ENCODE peak calls at places on chromosomes 4 and X, in eight cellular contexts. One of them, this sample, is unnamed.

GRCh38 chr4:56637791-56638190 is 43.3 kb downstream of the HOPX start:
- DNase-seq in BJ: no peak
- DNase-seq in LNCaP clone FGC: peak
- DNase-seq in cardiac muscle cell: no peak
- DNase-seq in tibial artery: no peak
- DNase-seq in fibroblast of pulmonary artery: no peak
- DNase-seq in kidney epithelial cell: no peak
- DNase-seq in PC-9: no peak
- DNase-seq in this sample: no peak

GRCh38 chr4:166957451-166957850 is 276.8 kb downstream of the SPOCK3 start:
- DNase-seq in BJ: no peak
- DNase-seq in LNCaP clone FGC: no peak
- DNase-seq in cardiac muscle cell: no peak
- DNase-seq in tibial artery: no peak
- DNase-seq in fibroblast of pulmonary artery: no peak
- DNase-seq in kidney epithelial cell: no peak
- DNase-seq in PC-9: no peak
- DNase-seq in this sample: no peak

GRCh38 chr4:15935504-15936392 is 2.8 kb downstream of the FGFBP1 start:
- DNase-seq in BJ: no peak
- DNase-seq in LNCaP clone FGC: no peak
- DNase-seq in cardiac muscle cell: peak
- DNase-seq in tibial artery: no peak
- DNase-seq in fibroblast of pulmonary artery: no peak
- DNase-seq in kidney epithelial cell: no peak
- DNase-seq in PC-9: no peak
- DNase-seq in this sample: no peak

GRCh38 chr4:110049951-110050925 is 137.6 kb downstream of the EGF start:
- DNase-seq in BJ: no peak
- DNase-seq in LNCaP clone FGC: no peak
- DNase-seq in cardiac muscle cell: peak
- DNase-seq in tibial artery: peak
- DNase-seq in fibroblast of pulmonary artery: peak
- DNase-seq in kidney epithelial cell: no peak
- DNase-seq in PC-9: peak
- DNase-seq in this sample: peak

GRCh38 chr4:75605928-75606327 is 24.4 kb downstream of the CDKL2 start:
- DNase-seq in BJ: no peak
- DNase-seq in LNCaP clone FGC: no peak
- DNase-seq in cardiac muscle cell: no peak
- DNase-seq in tibial artery: no peak
- DNase-seq in fibroblast of pulmonary artery: no peak
- DNase-seq in kidney epithelial cell: no peak
- DNase-seq in PC-9: no peak
- DNase-seq in this sample: no peak

GRCh38 chr4:87045659-87046058 is 110.8 kb downstream of the AFF1 start:
- DNase-seq in BJ: no peak
- DNase-seq in LNCaP clone FGC: no peak
- DNase-seq in cardiac muscle cell: no peak
- DNase-seq in tibial artery: no peak
- DNase-seq in fibroblast of pulmonary artery: no peak
- DNase-seq in kidney epithelial cell: no peak
- DNase-seq in PC-9: no peak
- DNase-seq in this sample: no peak

GRCh38 chr4:73916172-73916925 is 47.2 kb downstream of the CXCL1 start:
- DNase-seq in BJ: no peak
- DNase-seq in LNCaP clone FGC: no peak
- DNase-seq in cardiac muscle cell: no peak
- DNase-seq in tibial artery: no peak
- DNase-seq in fibroblast of pulmonary artery: no peak
- DNase-seq in kidney epithelial cell: no peak
- DNase-seq in PC-9: no peak
- DNase-seq in this sample: no peak

GRCh38 chrX:20063153-20063552 is 53.6 kb downstream of the MAP7D2 start:
- DNase-seq in BJ: no peak
- DNase-seq in LNCaP clone FGC: no peak
- DNase-seq in cardiac muscle cell: no peak
- DNase-seq in tibial artery: no peak
- DNase-seq in fibroblast of pulmonary artery: no peak
- DNase-seq in kidney epithelial cell: no peak
- DNase-seq in PC-9: no peak
- DNase-seq in this sample: no peak

DNA sequence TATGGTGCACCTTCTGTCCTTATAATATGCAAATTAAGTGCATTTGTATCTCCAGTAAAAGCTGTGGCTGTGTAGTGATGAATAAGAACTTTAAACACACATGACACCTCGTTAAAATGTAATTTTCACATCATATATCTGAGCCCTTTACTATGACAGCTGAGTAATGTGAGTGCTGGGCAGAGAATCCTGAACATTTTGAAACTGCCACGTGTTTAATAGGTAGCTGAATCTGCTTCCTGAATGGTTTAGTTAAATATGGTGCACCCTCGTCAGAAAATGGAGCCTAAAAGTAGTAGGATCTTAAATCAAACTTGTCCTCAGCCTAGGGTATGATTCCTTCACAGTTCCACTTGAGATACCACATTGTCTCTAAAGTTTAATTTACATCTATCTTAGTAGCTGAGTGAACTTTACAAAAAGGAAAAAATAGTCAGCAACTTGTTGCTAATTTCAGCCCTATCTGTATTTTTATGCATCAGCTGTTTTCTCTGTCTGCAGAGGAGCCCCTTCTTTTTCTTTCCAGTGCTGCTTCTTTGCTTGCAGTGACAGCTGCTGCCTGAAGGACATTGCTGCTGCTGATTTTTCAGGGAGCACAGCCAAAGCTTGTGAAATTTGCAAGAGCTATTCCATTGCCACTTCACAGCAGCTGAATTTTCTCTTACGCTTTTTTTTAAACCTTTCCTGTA is 541.0 kb downstream of the ADGRL3 start:
- DNase-seq in BJ: no peak
- DNase-seq in LNCaP clone FGC: no peak
- DNase-seq in cardiac muscle cell: peak
- DNase-seq in tibial artery: no peak
- DNase-seq in fibroblast of pulmonary artery: peak
- DNase-seq in kidney epithelial cell: no peak
- DNase-seq in PC-9: no peak
- DNase-seq in this sample: no peak
- TF ChIP-seq CTCF in BJ: no peak
- TF ChIP-seq CTCF in LNCaP clone FGC: no peak
- TF ChIP-seq CTCF in cardiac muscle cell: no peak
- TF ChIP-seq CTCF in tibial artery: peak
- TF ChIP-seq CTCF in fibroblast of pulmonary artery: peak
- TF ChIP-seq CTCF in kidney epithelial cell: no peak
- TF ChIP-seq CTCF in PC-9: no peak
- TF ChIP-seq CTCF in this sample: no peak

GRCh38 chr4:185322805-185323204 is 72.9 kb downstream of the LRP2BP start:
- DNase-seq in BJ: no peak
- DNase-seq in LNCaP clone FGC: no peak
- DNase-seq in cardiac muscle cell: no peak
- DNase-seq in tibial artery: no peak
- DNase-seq in fibroblast of pulmonary artery: no peak
- DNase-seq in kidney epithelial cell: no peak
- DNase-seq in PC-9: no peak
- DNase-seq in this sample: no peak

GRCh38 chr4:185318679-185319078 is 77.0 kb downstream of the LRP2BP start:
- DNase-seq in BJ: no peak
- DNase-seq in LNCaP clone FGC: peak
- DNase-seq in cardiac muscle cell: peak
- DNase-seq in tibial artery: no peak
- DNase-seq in fibroblast of pulmonary artery: peak
- DNase-seq in kidney epithelial cell: no peak
- DNase-seq in PC-9: no peak
- DNase-seq in this sample: no peak

GRCh38 chr4:185312699-185313098 is 83.0 kb downstream of the LRP2BP start:
- DNase-seq in BJ: no peak
- DNase-seq in LNCaP clone FGC: no peak
- DNase-seq in cardiac muscle cell: peak
- DNase-seq in tibial artery: no peak
- DNase-seq in fibroblast of pulmonary artery: peak
- DNase-seq in kidney epithelial cell: no peak
- DNase-seq in PC-9: no peak
- DNase-seq in this sample: no peak

DNA sequence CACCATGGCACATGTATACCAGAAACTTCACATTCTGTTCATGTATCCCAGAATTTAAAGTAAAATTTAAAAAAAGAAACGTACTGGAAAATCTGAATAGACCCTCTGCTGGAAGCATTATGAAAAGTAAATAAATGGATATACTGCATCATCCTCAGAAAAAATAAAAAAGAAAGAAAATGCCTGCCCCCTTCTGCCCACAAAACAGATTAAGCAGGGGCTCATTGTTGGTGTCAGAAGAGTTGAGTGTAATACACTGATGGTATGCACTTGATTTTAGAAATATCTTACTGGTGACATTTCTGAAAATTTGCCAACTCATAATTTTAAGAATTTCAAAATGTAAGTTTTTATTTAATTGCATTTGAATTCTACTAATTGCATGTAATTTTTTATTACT is 77.8 kb downstream of the LRP2BP start:
- DNase-seq in BJ: no peak
- DNase-seq in LNCaP clone FGC: no peak
- DNase-seq in cardiac muscle cell: no peak
- DNase-seq in tibial artery: no peak
- DNase-seq in fibroblast of pulmonary artery: no peak
- DNase-seq in kidney epithelial cell: no peak
- DNase-seq in PC-9: no peak
- DNase-seq in this sample: no peak
- TF ChIP-seq CTCF in BJ: no peak
- TF ChIP-seq CTCF in LNCaP clone FGC: no peak
- TF ChIP-seq CTCF in cardiac muscle cell: no peak
- TF ChIP-seq CTCF in tibial artery: no peak
- TF ChIP-seq CTCF in fibroblast of pulmonary artery: no peak
- TF ChIP-seq CTCF in kidney epithelial cell: no peak
- TF ChIP-seq CTCF in PC-9: no peak
- TF ChIP-seq CTCF in this sample: no peak

GRCh38 chrX:66021758-66022741 is 17.8 kb downstream of the VSIG4 start:
- DNase-seq in BJ: no peak
- DNase-seq in LNCaP clone FGC: no peak
- DNase-seq in cardiac muscle cell: no peak
- DNase-seq in tibial artery: no peak
- DNase-seq in fibroblast of pulmonary artery: no peak
- DNase-seq in kidney epithelial cell: no peak
- DNase-seq in PC-9: no peak
- DNase-seq in this sample: no peak

GRCh38 chrX:66023726-66024467 is 16.0 kb downstream of the VSIG4 start:
- DNase-seq in BJ: no peak
- DNase-seq in LNCaP clone FGC: no peak
- DNase-seq in cardiac muscle cell: no peak
- DNase-seq in tibial artery: no peak
- DNase-seq in fibroblast of pulmonary artery: no peak
- DNase-seq in kidney epithelial cell: no peak
- DNase-seq in PC-9: no peak
- DNase-seq in this sample: no peak

GRCh38 chrX:66021407-66021757 is 18.5 kb downstream of the VSIG4 start:
- DNase-seq in BJ: no peak
- DNase-seq in LNCaP clone FGC: no peak
- DNase-seq in cardiac muscle cell: no peak
- DNase-seq in tibial artery: no peak
- DNase-seq in fibroblast of pulmonary artery: no peak
- DNase-seq in kidney epithelial cell: no peak
- DNase-seq in PC-9: no peak
- DNase-seq in this sample: no peak

GRCh38 chrX:66024570-66024969 is 15.3 kb downstream of the VSIG4 start:
- DNase-seq in BJ: no peak
- DNase-seq in LNCaP clone FGC: no peak
- DNase-seq in cardiac muscle cell: no peak
- DNase-seq in tibial artery: no peak
- DNase-seq in fibroblast of pulmonary artery: no peak
- DNase-seq in kidney epithelial cell: no peak
- DNase-seq in PC-9: no peak
- DNase-seq in this sample: no peak

GRCh38 chrX:66022742-66023725 is 16.8 kb downstream of the VSIG4 start:
- DNase-seq in BJ: no peak
- DNase-seq in LNCaP clone FGC: no peak
- DNase-seq in cardiac muscle cell: peak
- DNase-seq in tibial artery: no peak
- DNase-seq in fibroblast of pulmonary artery: no peak
- DNase-seq in kidney epithelial cell: no peak
- DNase-seq in PC-9: no peak
- DNase-seq in this sample: no peak
- TF ChIP-seq CTCF in BJ: no peak
- TF ChIP-seq CTCF in LNCaP clone FGC: peak
- TF ChIP-seq CTCF in cardiac muscle cell: peak
- TF ChIP-seq CTCF in tibial artery: no peak
- TF ChIP-seq CTCF in fibroblast of pulmonary artery: peak
- TF ChIP-seq CTCF in kidney epithelial cell: no peak
- TF ChIP-seq CTCF in PC-9: no peak
- TF ChIP-seq CTCF in this sample: peak

GRCh38 chrX:154046262-154046771 is 26.6 kb upstream of the IRAK1 start:
- DNase-seq in BJ: peak
- DNase-seq in LNCaP clone FGC: peak
- DNase-seq in cardiac muscle cell: peak
- DNase-seq in tibial artery: peak
- DNase-seq in fibroblast of pulmonary artery: peak
- DNase-seq in kidney epithelial cell: no peak
- DNase-seq in PC-9: no peak
- DNase-seq in this sample: no peak
- TF ChIP-seq CTCF in BJ: peak
- TF ChIP-seq CTCF in LNCaP clone FGC: peak
- TF ChIP-seq CTCF in cardiac muscle cell: peak
- TF ChIP-seq CTCF in tibial artery: no peak
- TF ChIP-seq CTCF in fibroblast of pulmonary artery: peak
- TF ChIP-seq CTCF in kidney epithelial cell: no peak
- TF ChIP-seq CTCF in PC-9: no peak
- TF ChIP-seq CTCF in this sample: no peak

GRCh38 chr4:48296330-48296729 is 26.7 kb upstream of the TEC start:
- DNase-seq in BJ: no peak
- DNase-seq in LNCaP clone FGC: no peak
- DNase-seq in cardiac muscle cell: no peak
- DNase-seq in tibial artery: no peak
- DNase-seq in fibroblast of pulmonary artery: no peak
- DNase-seq in kidney epithelial cell: no peak
- DNase-seq in PC-9: no peak
- DNase-seq in this sample: peak
- TF ChIP-seq CTCF in BJ: no peak
- TF ChIP-seq CTCF in LNCaP clone FGC: no peak
- TF ChIP-seq CTCF in cardiac muscle cell: no peak
- TF ChIP-seq CTCF in tibial artery: no peak
- TF ChIP-seq CTCF in fibroblast of pulmonary artery: no peak
- TF ChIP-seq CTCF in kidney epithelial cell: no peak
- TF ChIP-seq CTCF in PC-9: no peak
- TF ChIP-seq CTCF in this sample: no peak